ENCODE peak calls at places on chromosomes 16 and 17, in seven cellular contexts. One of them, this sample, is unnamed.

GRCh38 chr16:8854298-8854948 is 14.4 kb downstream of the CARHSP1 start:
- DNase-seq in DND-41: no peak
- DNase-seq in GM23248: no peak
- DNase-seq in hepatocyte: no peak
- DNase-seq in OCI-LY7: no peak
- DNase-seq in HCT116: no peak
- DNase-seq in neural progenitor cell: no peak
- DNase-seq in this sample: no peak

GRCh38 chr16:16940351-16940750 is 530.4 kb downstream of the XYLT1 start:
- DNase-seq in GM23248: no peak
- DNase-seq in neural progenitor cell: no peak
- DNase-seq in OCI-LY7: no peak
- DNase-seq in HCT116: no peak
- DNase-seq in hepatocyte: no peak
- DNase-seq in DND-41: no peak
- DNase-seq in this sample: no peak

GRCh38 chr16:50593410-50594139 is 45.4 kb downstream of the NKD1 start:
- DNase-seq in neural progenitor cell: peak; percentile 86
- DNase-seq in HCT116: no peak
- DNase-seq in OCI-LY7: no peak
- DNase-seq in hepatocyte: no peak
- DNase-seq in DND-41: no peak
- DNase-seq in GM23248: no peak
- DNase-seq in this sample: peak; percentile 36

GRCh38 chr17:62178579-62178978 is 113.5 kb upstream of the MED13 start:
- DNase-seq in neural progenitor cell: no peak
- DNase-seq in GM23248: peak; percentile 35
- DNase-seq in DND-41: no peak
- DNase-seq in OCI-LY7: no peak
- DNase-seq in hepatocyte: peak; percentile 16
- DNase-seq in HCT116: no peak
- DNase-seq in this sample: peak; percentile 22

GRCh38 chr17:66829386-66829864 is 5.5 kb upstream of the CACNG5 start:
- DNase-seq in GM23248: peak; percentile 82
- DNase-seq in hepatocyte: peak; percentile 91
- DNase-seq in neural progenitor cell: peak; percentile 87
- DNase-seq in DND-41: peak; percentile 37
- DNase-seq in OCI-LY7: no peak
- DNase-seq in HCT116: no peak
- DNase-seq in this sample: peak; percentile 68

GRCh38 chr17:20267459-20267842 is 199.9 kb downstream of the LGALS9B start:
- DNase-seq in hepatocyte: no peak
- DNase-seq in DND-41: peak; percentile 5
- DNase-seq in OCI-LY7: no peak
- DNase-seq in GM23248: no peak
- DNase-seq in HCT116: no peak
- DNase-seq in neural progenitor cell: no peak
- DNase-seq in this sample: peak; percentile 27

GRCh38 chr17:80982426-80982974 is 9.1 kb upstream of the CHMP6 start:
- DNase-seq in DND-41: no peak
- DNase-seq in GM23248: no peak
- DNase-seq in hepatocyte: no peak
- DNase-seq in OCI-LY7: no peak
- DNase-seq in neural progenitor cell: no peak
- DNase-seq in HCT116: no peak
- DNase-seq in this sample: no peak

GRCh38 chr16:76665571-76666275 is 388.5 kb downstream of the CNTNAP4 start:
- DNase-seq in hepatocyte: no peak
- DNase-seq in OCI-LY7: no peak
- DNase-seq in DND-41: no peak
- DNase-seq in HCT116: no peak
- DNase-seq in GM23248: no peak
- DNase-seq in neural progenitor cell: no peak
- DNase-seq in this sample: peak; percentile 2

GRCh38 chr16:7090628-7091115 is 242.0 kb upstream of the RBFOX1 start:
- DNase-seq in DND-41: no peak
- DNase-seq in GM23248: no peak
- DNase-seq in HCT116: no peak
- DNase-seq in neural progenitor cell: peak; percentile 77
- DNase-seq in OCI-LY7: no peak
- DNase-seq in hepatocyte: no peak
- DNase-seq in this sample: no peak

GRCh38 chr16:8537691-8538342 is 52.5 kb downstream of the TMEM114 start:
- DNase-seq in hepatocyte: peak; percentile 29
- DNase-seq in HCT116: no peak
- DNase-seq in DND-41: no peak
- DNase-seq in neural progenitor cell: no peak
- DNase-seq in GM23248: no peak
- DNase-seq in OCI-LY7: no peak
- DNase-seq in this sample: no peak

GRCh38 chr16:68762996-68763756 is 26.1 kb downstream of the CDH1 start:
- DNase-seq in OCI-LY7: no peak
- DNase-seq in HCT116: no peak
- DNase-seq in GM23248: peak; percentile 69
- DNase-seq in hepatocyte: no peak
- DNase-seq in DND-41: no peak
- DNase-seq in neural progenitor cell: peak; percentile 33
- DNase-seq in this sample: no peak

GRCh38 chr16:67088551-67088950 is 21.2 kb upstream of the PHAF1 start:
- DNase-seq in OCI-LY7: no peak
- DNase-seq in hepatocyte: no peak
- DNase-seq in DND-41: no peak
- DNase-seq in HCT116: no peak
- DNase-seq in neural progenitor cell: peak; percentile 33
- DNase-seq in GM23248: no peak
- DNase-seq in this sample: no peak

GRCh38 chr16:31081428-31082351 is 7.1 kb downstream of the PRSS53 start:
- DNase-seq in GM23248: no peak
- DNase-seq in neural progenitor cell: no peak
- DNase-seq in HCT116: no peak
- DNase-seq in hepatocyte: peak; percentile 3
- DNase-seq in OCI-LY7: no peak
- DNase-seq in DND-41: no peak
- DNase-seq in this sample: no peak

GRCh38 chr16:2213817-2214720 is 571 bp downstream of the PGP start:
- DNase-seq in hepatocyte: peak; percentile 55
- DNase-seq in DND-41: no peak
- DNase-seq in HCT116: no peak
- DNase-seq in OCI-LY7: peak; percentile 38
- DNase-seq in neural progenitor cell: peak; percentile 51
- DNase-seq in GM23248: peak; percentile 59
- DNase-seq in this sample: no peak

GRCh38 chr17:72556944-72557826 is 436.4 kb downstream of the SOX9 start:
- DNase-seq in neural progenitor cell: peak; percentile 88
- DNase-seq in HCT116: peak; percentile 83
- DNase-seq in DND-41: peak; percentile 73
- DNase-seq in OCI-LY7: peak; percentile 74
- DNase-seq in GM23248: peak; percentile 80
- DNase-seq in hepatocyte: peak; percentile 87
- DNase-seq in this sample: peak; percentile 56

GRCh38 chr16:78744796-78745464 is 645.5 kb downstream of the WWOX start:
- DNase-seq in HCT116: no peak
- DNase-seq in GM23248: no peak
- DNase-seq in hepatocyte: no peak
- DNase-seq in OCI-LY7: no peak
- DNase-seq in DND-41: no peak
- DNase-seq in neural progenitor cell: no peak
- DNase-seq in this sample: no peak

GRCh38 chr17:80752369-80752705 is 207.7 kb downstream of the RPTOR start:
- DNase-seq in GM23248: peak; percentile 14
- DNase-seq in hepatocyte: no peak
- DNase-seq in DND-41: no peak
- DNase-seq in OCI-LY7: no peak
- DNase-seq in neural progenitor cell: no peak
- DNase-seq in HCT116: no peak
- DNase-seq in this sample: no peak

GRCh38 chr16:35523991-35524390 is 2064.6 kb downstream of the TP53TG3F start:
- DNase-seq in OCI-LY7: no peak
- DNase-seq in DND-41: no peak
- DNase-seq in GM23248: no peak
- DNase-seq in HCT116: no peak
- DNase-seq in hepatocyte: no peak
- DNase-seq in neural progenitor cell: no peak
- DNase-seq in this sample: no peak

GRCh38 chr17:8176197-8176940 is at the start of gene TMEM107:
- DNase-seq in GM23248: peak; percentile 96
- DNase-seq in hepatocyte: peak; percentile 95
- DNase-seq in OCI-LY7: peak; percentile 91
- DNase-seq in DND-41: peak; percentile 91
- DNase-seq in neural progenitor cell: peak; percentile 96
- DNase-seq in HCT116: peak; percentile 74
- DNase-seq in this sample: peak; percentile 75

GRCh38 chr17:8173056-8173870 is 2.9 kb downstream of the TMEM107 start:
- DNase-seq in OCI-LY7: peak; percentile 95
- DNase-seq in DND-41: peak; percentile 88
- DNase-seq in GM23248: peak; percentile 96
- DNase-seq in neural progenitor cell: peak; percentile 90
- DNase-seq in HCT116: peak; percentile 99
- DNase-seq in hepatocyte: peak; percentile 94
- DNase-seq in this sample: peak; percentile 99

GRCh38 chr17:8176998-8177731 is 985 bp upstream of the TMEM107 start:
- DNase-seq in DND-41: no peak
- DNase-seq in neural progenitor cell: peak; percentile 15
- DNase-seq in GM23248: no peak
- DNase-seq in HCT116: no peak
- DNase-seq in hepatocyte: peak; percentile 21
- DNase-seq in OCI-LY7: no peak
- DNase-seq in this sample: no peak

GRCh38 chr17:8175795-8176196 is 384 bp downstream of the TMEM107 start:
- DNase-seq in hepatocyte: peak; percentile 40
- DNase-seq in DND-41: peak; percentile 30
- DNase-seq in OCI-LY7: peak; percentile 41
- DNase-seq in GM23248: peak; percentile 51
- DNase-seq in neural progenitor cell: no peak
- DNase-seq in HCT116: no peak
- DNase-seq in this sample: no peak

DNA sequence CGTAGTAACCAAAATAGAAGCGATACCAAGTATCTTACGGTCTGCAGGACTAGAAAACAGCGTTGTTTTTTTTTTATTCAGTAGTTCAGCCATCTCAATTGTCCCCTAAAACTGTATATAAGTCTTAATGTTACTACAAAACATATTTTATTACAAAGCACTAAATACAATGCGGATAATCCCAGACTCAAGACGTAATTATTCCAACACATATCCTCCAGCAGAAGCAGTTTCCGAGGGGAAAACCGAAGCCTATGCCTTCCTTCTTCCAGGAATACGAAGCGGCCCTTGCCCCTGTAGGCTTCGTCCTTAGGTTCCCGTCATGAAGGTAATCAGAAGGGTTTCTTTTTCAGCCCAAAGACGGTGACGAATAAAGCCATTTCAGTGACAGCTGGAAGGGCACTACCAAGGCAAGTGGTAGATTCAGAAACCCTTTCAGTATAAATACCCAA is 2.3 kb downstream of the TMEM107 start:
- DNase-seq in neural progenitor cell: peak; percentile 65
- DNase-seq in HCT116: no peak
- DNase-seq in GM23248: peak; percentile 22
- DNase-seq in hepatocyte: peak; percentile 44
- DNase-seq in OCI-LY7: peak; percentile 44
- DNase-seq in DND-41: no peak
- DNase-seq in this sample: no peak
- H2AFZ ChIP-seq in neural progenitor cell: peak overlapping the region; percentile 30
- H2AFZ ChIP-seq in HCT116: peak overlapping the region; percentile 44
- H2AFZ ChIP-seq in GM23248: peak overlapping the region; percentile 81
- H2AFZ ChIP-seq in hepatocyte: peak overlapping the region; percentile 79
- H2AFZ ChIP-seq in OCI-LY7: peak overlapping the region; percentile 73
- H2AFZ ChIP-seq in DND-41: peak overlapping the region; percentile 54
- H2AFZ ChIP-seq in this sample: peak overlapping the region; percentile 76

GRCh38 chr17:42019509-42020404 is at the start of gene NKIRAS2:
- DNase-seq in HCT116: peak; percentile 76
- DNase-seq in neural progenitor cell: peak; percentile 96
- DNase-seq in GM23248: peak; percentile 97
- DNase-seq in OCI-LY7: peak; percentile 93
- DNase-seq in DND-41: peak; percentile 96
- DNase-seq in hepatocyte: peak; percentile 97
- DNase-seq in this sample: peak; percentile 90
- H3K4me1 ChIP-seq in HCT116: peaks cover 44% of the 10 kb centered on the region
- H3K4me1 ChIP-seq in neural progenitor cell: peaks cover 14% of the 10 kb centered on the region
- H3K4me1 ChIP-seq in GM23248: peaks cover 20% of the 10 kb centered on the region
- H3K4me1 ChIP-seq in OCI-LY7: peaks cover 49% of the 10 kb centered on the region
- H3K4me1 ChIP-seq in DND-41: peaks cover 56% of the 10 kb centered on the region
- H3K4me1 ChIP-seq in hepatocyte: peaks cover 22% of the 10 kb centered on the region
- H3K4me1 ChIP-seq in this sample: peaks cover 5% of the 10 kb centered on the region

DNA sequence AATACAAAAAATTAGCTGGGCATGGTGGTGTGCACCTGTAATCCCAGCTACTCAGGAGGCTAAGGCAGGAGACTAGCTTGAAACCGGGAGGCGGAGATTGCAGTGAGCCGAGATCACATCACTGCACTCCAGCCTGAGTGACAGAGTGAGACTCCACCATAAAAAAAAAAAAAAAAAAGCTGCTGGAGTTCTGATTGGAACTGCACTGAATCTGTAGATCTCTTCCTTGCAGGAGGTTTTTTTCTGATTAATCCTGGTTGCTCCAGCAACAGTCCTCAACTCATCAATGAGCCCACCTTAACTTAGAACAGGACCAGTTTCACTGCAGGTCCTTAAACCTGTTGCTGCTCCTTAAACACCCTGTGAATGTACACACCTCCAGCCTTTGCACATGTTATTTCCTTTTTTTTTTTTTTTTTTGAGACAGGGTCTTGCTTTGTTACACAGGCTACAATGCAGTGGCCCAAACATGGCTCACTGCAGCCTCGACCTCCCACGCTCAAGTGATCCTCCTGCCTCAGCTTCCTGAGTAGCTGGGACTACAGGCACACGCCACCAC is 1.6 kb upstream of the ODAD4 start:
- DNase-seq in OCI-LY7: no peak
- DNase-seq in GM23248: no peak
- DNase-seq in HCT116: no peak
- DNase-seq in hepatocyte: no peak
- DNase-seq in neural progenitor cell: no peak
- DNase-seq in DND-41: no peak
- DNase-seq in this sample: no peak
- H2AFZ ChIP-seq in OCI-LY7: no peak overlapping the region
- H2AFZ ChIP-seq in GM23248: peak overlapping the region; percentile 98
- H2AFZ ChIP-seq in HCT116: no peak overlapping the region
- H2AFZ ChIP-seq in hepatocyte: no peak overlapping the region
- H2AFZ ChIP-seq in neural progenitor cell: no peak overlapping the region
- H2AFZ ChIP-seq in DND-41: no peak overlapping the region
- H2AFZ ChIP-seq in this sample: peak overlapping the region; percentile 42

DNA sequence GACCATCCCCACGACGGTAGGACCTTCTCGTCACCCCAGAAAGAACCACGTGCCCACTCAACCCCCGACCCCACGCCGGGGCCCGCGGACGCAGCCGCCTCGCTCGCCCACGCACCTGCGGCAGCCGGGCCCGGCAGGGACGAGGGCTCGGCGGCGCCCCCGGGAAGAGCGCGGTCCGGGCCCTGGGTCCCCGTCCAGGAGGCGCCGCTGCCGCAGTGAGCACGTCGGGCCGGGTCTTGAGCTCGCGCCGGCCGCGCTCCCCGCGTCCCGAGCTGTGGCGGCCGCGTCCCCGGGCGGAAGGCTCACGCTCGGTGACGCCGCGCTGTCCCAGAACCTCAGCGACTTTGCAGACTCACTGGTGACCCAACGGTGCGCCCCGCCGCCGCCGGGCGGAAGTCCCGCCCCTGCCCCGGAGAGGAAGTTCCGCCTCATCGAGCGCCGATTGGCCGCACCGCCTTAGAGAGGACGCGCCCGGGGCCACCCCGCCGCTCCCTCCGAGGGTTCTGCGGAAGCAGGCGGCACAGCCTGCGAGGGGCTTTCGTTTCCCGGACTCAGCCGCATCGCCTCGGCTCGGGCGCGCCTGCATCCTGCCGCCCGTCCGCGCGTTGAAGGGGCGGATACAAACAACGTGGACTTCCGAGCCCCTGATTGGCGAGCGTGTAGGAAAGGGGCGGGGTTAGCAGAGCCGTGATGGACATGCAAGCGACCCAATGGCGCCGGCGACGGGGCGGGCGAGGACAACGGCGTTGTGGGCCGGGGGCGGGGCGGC is 793 bp upstream of the RAB40C start:
- DNase-seq in DND-41: peak; percentile 98
- DNase-seq in HCT116: peak; percentile 75
- DNase-seq in hepatocyte: peak; percentile 97
- DNase-seq in GM23248: peak; percentile 96
- DNase-seq in neural progenitor cell: peak; percentile 96
- DNase-seq in OCI-LY7: peak; percentile 96
- DNase-seq in this sample: peak; percentile 92
- H3K4me1 ChIP-seq in DND-41: peaks cover 36% of the 10 kb centered on the region
- H3K4me1 ChIP-seq in HCT116: peaks cover 43% of the 10 kb centered on the region
- H3K4me1 ChIP-seq in hepatocyte: peaks cover 37% of the 10 kb centered on the region
- H3K4me1 ChIP-seq in GM23248: peaks cover 5% of the 10 kb centered on the region
- H3K4me1 ChIP-seq in neural progenitor cell: peaks cover 5% of the 10 kb centered on the region
- H3K4me1 ChIP-seq in OCI-LY7: peaks cover 25% of the 10 kb centered on the region
- H3K4me1 ChIP-seq in this sample: peaks cover 16% of the 10 kb centered on the region

This sample was measured in fibroblast of lung.